ENCODE peak calls at places on chromosomes 3 and 15, in four cellular contexts. Y, L, N and F are unnamed samples.

GRCh38 chr3:23302276-23302675 is 99.1 kb downstream of the UBE2E2 start:
- DNase-seq in Y (no peak), L (no peak), N (no peak), F (no peak)

GRCh38 chr3:115165266-115165665 is 18.2 kb upstream of the ZBTB20 start:
- DNase-seq in Y (no peak), L (no peak), N (no peak), F (no peak)

GRCh38 chr3:153599685-153600084 is 437.7 kb downstream of the RAP2B start:
- DNase-seq in Y (peak; percentile 37), L (no peak), N (peak; percentile 96), F (no peak)

GRCh38 chr3:179967622-179968021 is 69.1 kb downstream of the PEX5L start:
- DNase-seq in Y (no peak), L (no peak), N (no peak), F (no peak)

GRCh38 chr3:149085828-149086231 is 503 bp downstream of the HLTF start:
- DNase-seq in Y (no peak), L (no peak), N (peak; percentile 46), F (peak; percentile 17)

GRCh38 chr3:13085846-13086179 is 12.6 kb upstream of the IQSEC1 start:
- DNase-seq in Y (no peak), L (no peak), N (no peak), F (no peak)

GRCh38 chr3:127482216-127483004 is 108.1 kb downstream of the TPRA1 start:
- DNase-seq in Y (no peak), L (peak; percentile 80), N (no peak), F (no peak)

GRCh38 chr15:34297059-34297458 is 40.5 kb downstream of the SLC12A6 start:
- DNase-seq in Y (no peak), L (no peak), N (peak; percentile 62), F (no peak)

GRCh38 chr3:50408445-50408953 is 49.2 kb upstream of the TMEM115 start:
- DNase-seq in Y (no peak), L (no peak), N (no peak), F (no peak)

GRCh38 chr3:58173670-58174472 is 36.9 kb downstream of the DNASE1L3 start:
- DNase-seq in Y (peak; percentile 65), L (peak; percentile 40), N (peak; percentile 55), F (peak; percentile 76)

GRCh38 chr3:23601020-23601822 is 204.5 kb upstream of the UBE2E1 start:
- DNase-seq in Y (no peak), L (no peak), N (no peak), F (no peak)

GRCh38 chr3:194632211-194632982 is 822 bp downstream of the TMEM44 start:
- DNase-seq in Y (peak; percentile 74), L (peak; percentile 20), N (peak; percentile 37), F (no peak)

GRCh38 chr3:15630646-15631350 is 29.3 kb downstream of the BTD start:
- DNase-seq in Y (no peak), L (no peak), N (peak; percentile 86), F (no peak)

GRCh38 chr3:125611908-125612307 is 16.6 kb upstream of the OSBPL11 start:
- DNase-seq in Y (no peak), L (no peak), N (no peak), F (no peak)

GRCh38 chr3:29170894-29171582 is 109.8 kb upstream of the RBMS3 start:
- DNase-seq in Y (no peak), L (peak; percentile 9), N (no peak), F (no peak)

GRCh38 chr3:111882799-111883198 is 23.7 kb downstream of the PHLDB2 start:
- DNase-seq in Y (no peak), L (no peak), N (no peak), F (no peak)

GRCh38 chr15:35309886-35310285 is 224.8 kb upstream of the NANOGP8 start:
- DNase-seq in Y (no peak), L (no peak), N (no peak), F (no peak)

GRCh38 chr3:161213644-161214043 is 7.5 kb upstream of the NMD3 start:
- DNase-seq in Y (no peak), L (no peak), N (no peak), F (no peak)

GRCh38 chr3:30426319-30426993 is 179.9 kb upstream of the TGFBR2 start:
- DNase-seq in Y (peak; percentile 89), L (peak; percentile 57), N (no peak), F (no peak)

GRCh38 chr15:69904296-69904560 is 193.5 kb downstream of the TLE3 start:
- DNase-seq in Y (no peak), L (no peak), N (no peak), F (no peak)

GRCh38 chr3:1348547-1348946 is 255.7 kb downstream of the CNTN6 start:
- DNase-seq in Y (no peak), L (no peak), N (no peak), F (no peak)

GRCh38 chr3:139670196-139670595 is 7.6 kb downstream of the NMNAT3 start:
- DNase-seq in Y (no peak), L (no peak), N (no peak), F (peak; percentile 13)

GRCh38 chr15:66429117-66429516 is 42.4 kb downstream of the MAP2K1 start:
- DNase-seq in Y (no peak), L (no peak), N (no peak), F (no peak)

GRCh38 chr3:60552581-60552980 is 698.7 kb downstream of the FHIT start:
- DNase-seq in Y (no peak), L (no peak), N (no peak), F (no peak)

GRCh38 chr3:186452517-186452916 is 90.5 kb upstream of the DGKG start:
- DNase-seq in Y (no peak), L (no peak), N (peak; percentile 95), F (no peak)

GRCh38 chr3:173970206-173970605 is 572.7 kb downstream of the NLGN1 start:
- DNase-seq in Y (no peak), L (no peak), N (no peak), F (no peak)

GRCh38 chr3:187880438-187880837 is 135.2 kb upstream of the BCL6 start:
- DNase-seq in Y (no peak), L (no peak), N (no peak), F (no peak)

GRCh38 chr3:71629289-71630252 is 46.0 kb upstream of the FOXP1 start:
- DNase-seq in Y (peak; percentile 34), L (peak; percentile 8), N (no peak), F (no peak)

GRCh38 chr3:135965506-135966348 is at the start of gene PPP2R3A:
- DNase-seq in Y (peak; percentile 90), L (peak; percentile 88), N (peak; percentile 69), F (peak; percentile 82)

GRCh38 chr3:86982883-86983282 is 8.1 kb downstream of the VGLL3 start:
- DNase-seq in Y (no peak), L (no peak), N (no peak), F (no peak)

DNA sequence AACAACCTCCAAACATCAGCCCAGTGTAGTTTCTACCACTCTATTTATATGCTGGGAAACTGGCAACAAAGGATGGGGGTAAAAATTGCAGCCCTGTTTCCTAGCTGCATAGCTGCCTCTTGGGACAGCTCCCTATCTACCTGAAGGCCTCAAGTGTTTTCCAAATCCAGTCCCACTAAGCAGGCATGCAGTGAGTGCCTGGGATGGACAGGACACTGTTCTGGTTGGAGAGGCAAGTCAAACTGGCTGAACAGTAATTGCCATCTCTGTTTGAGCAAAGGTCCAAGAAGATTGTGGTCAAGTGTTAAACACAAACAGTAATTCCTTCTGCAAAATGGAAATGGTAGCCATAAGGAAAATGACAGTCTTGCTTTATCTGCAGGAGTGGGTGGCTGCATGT is 125.4 kb downstream of the FMN1 start:
- DNase-seq in Y (no peak), L (no peak), N (no peak), F (no peak)
- TF ChIP-seq CTCF in Y (no peak), L (no peak), N (no peak), F (no peak)

GRCh38 chr3:172276103-172276502 is 172.2 kb downstream of the GHSR start:
- DNase-seq in Y (no peak), L (no peak), N (no peak), F (no peak)
- H3K27ac ChIP-seq in Y (no peak overlapping the region), L (no peak overlapping the region), N (no peak overlapping the region), F (no peak overlapping the region)

DNA sequence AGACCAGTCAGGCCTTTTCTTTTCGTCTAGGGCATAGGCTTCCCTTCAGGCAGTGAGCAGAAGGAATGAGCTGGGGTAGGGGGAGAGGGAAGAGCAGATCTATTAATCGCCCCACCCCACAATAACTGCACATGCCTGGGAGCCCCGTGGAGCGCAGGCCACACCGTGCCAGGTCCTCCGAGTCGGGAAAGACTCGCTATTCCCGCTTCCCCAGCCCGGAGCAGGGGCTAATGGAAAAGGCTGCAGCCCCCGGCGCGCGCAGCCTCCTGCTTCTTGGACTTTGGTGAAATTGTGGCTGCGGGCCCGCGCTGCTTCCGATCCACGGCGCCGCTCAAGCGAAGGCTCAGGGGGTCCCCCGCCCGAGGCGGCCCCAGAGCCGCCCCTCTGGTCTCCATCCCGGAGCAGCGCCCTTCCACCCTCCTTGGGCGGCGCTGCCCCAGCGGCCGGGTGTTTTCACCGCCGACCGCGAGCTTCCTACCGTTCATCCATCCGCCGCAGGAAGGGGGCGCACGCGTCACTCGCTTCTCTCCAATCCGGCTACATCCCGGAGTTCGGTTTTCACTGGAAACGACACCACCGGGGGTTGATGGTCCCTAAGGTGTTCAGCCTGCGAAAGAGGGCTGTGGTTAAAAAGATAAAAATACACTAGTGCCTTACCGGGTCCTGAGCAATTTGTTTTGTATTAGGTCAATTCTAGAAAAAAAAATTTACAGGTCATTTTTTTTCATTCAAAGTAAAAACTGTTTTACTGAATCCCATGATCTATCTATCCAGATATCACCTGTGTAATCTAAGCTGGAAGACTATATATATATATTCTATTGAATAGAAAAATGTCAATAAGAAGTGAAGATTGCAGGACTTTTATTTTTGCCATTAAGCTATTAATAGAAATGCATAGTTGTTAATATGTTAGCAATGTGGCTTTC is 4.4 kb upstream of the SYNM start:
- DNase-seq in Y (peak; percentile 81), L (peak; percentile 76), N (peak; percentile 83), F (peak; percentile 85)
- H3K4me3 ChIP-seq in Y (peak overlapping the region; percentile 36), L (peak overlapping the region; percentile 31), N (peak overlapping the region; percentile 62), F (peak overlapping the region; percentile 53)

DNA sequence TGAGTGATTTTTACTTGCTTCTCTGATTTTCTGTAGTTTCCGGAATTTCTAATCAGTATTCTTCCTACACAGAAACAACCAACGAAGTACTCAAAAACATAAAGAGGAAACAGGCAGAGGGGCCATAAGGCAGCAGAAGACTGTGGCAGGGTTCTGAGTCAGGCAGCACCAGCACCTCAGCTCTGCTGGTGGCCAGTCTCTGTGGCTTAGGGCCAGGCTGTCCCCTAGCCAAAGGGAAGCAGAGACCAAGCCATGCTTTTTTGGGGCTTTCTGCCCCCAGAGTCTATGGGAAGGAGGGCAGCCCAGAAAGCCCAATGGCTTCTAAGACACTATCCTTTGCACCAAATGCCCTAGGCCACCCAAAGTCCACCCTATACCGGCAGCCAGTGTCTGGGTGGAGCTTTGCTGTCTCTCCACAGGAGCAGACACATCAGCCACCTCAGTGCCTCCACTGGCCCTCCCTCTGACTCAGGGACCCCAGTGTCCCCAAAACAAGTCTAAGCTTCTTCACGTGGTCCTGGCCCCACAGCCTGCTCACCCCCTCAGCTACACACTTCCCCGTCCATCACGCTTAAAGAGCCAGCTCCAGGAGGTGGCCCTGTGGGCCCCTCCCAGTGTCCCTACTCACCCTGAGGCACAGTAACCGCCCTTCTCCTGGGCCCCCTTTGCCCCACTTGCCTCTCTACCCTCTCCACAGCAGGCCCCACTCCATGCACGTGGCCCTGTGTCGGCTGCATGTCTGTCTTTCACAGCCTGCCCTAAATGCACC is 46.2 kb downstream of the CCDC12 start:
- DNase-seq in Y (no peak), L (no peak), N (no peak), F (no peak)
- TF ChIP-seq CTCF in Y (no peak), L (no peak), N (no peak), F (no peak)